ENCODE peak calls at places on chromosomes 7 and 10, in nine cellular contexts. R is tibial artery; J is ACHN; E is thoracic aorta; P is fibroblast of mammary gland; F is stimulated activated CD4-positive, alpha-beta T cell treated with anti-CD3 and anti-CD28 coated beads, Interleukin-2, amount 100 ng/mL, for 48 hours; D is B cell; G is psoas muscle; A is ELF-1. K is an unnamed sample.

GRCh38 chr7:40659231-40659630 is 524.4 kb downstream of the SUGCT start:
- DNase-seq in R (no peak), J (no peak), E (no peak), P (no peak), F (no peak), D (no peak), G (no peak), A (no peak), K (no peak)

GRCh38 chr7:131909151-131909768 is 352.8 kb upstream of the PODXL start:
- DNase-seq in R (no peak), J (no peak), E (no peak), P (no peak), F (no peak), D (no peak), G (no peak), A (peak; percentile 26), K (no peak)

GRCh38 chr7:129191272-129191671 is 2.8 kb downstream of the SMO start:
- DNase-seq in R (no peak), J (no peak), E (no peak), P (no peak), F (no peak), D (no peak), G (no peak), A (no peak), K (no peak)

GRCh38 chr10:86111902-86112301 is 254.7 kb downstream of the GRID1 start:
- DNase-seq in R (no peak), J (no peak), E (no peak), P (no peak), F (no peak), D (no peak), G (no peak), A (no peak), K (no peak)

GRCh38 chr7:155483868-155484325 is 26.0 kb downstream of the EN2 start:
- DNase-seq in R (no peak), J (no peak), E (no peak), P (peak; percentile 42), F (no peak), D (no peak), G (no peak), A (peak; percentile 27), K (no peak)

GRCh38 chr10:13885238-13885990 is 298.6 kb downstream of the PRPF18 start:
- DNase-seq in R (no peak), J (no peak), E (no peak), P (no peak), F (no peak), D (no peak), G (no peak), A (no peak), K (no peak)

GRCh38 chr7:630111-630511 is 96.4 kb upstream of the DNAAF5 start:
- DNase-seq in R (no peak), J (no peak), E (no peak), P (no peak), F (no peak), D (no peak), G (no peak), A (no peak), K (no peak)

GRCh38 chr7:148901178-148901577 is 17.1 kb upstream of the EZH2 start:
- DNase-seq in R (no peak), J (no peak), E (no peak), P (no peak), F (no peak), D (no peak), G (no peak), A (no peak), K (no peak)

GRCh38 chr10:86868353-86868752 is 89.1 kb downstream of the MMRN2 start:
- DNase-seq in R (no peak), J (peak; percentile 4), E (no peak), P (no peak), F (no peak), D (no peak), G (no peak), A (peak; percentile 91), K (no peak)

GRCh38 chr10:71527135-71527534 is 130.4 kb downstream of the CDH23 start:
- DNase-seq in R (no peak), J (no peak), E (no peak), P (no peak), F (no peak), D (no peak), G (no peak), A (no peak), K (no peak)

GRCh38 chr10:13100349-13101294 is 659 bp downstream of the OPTN start:
- DNase-seq in R (no peak), J (peak; percentile 46), E (no peak), P (peak; percentile 31), F (peak; percentile 13), D (no peak), G (no peak), A (peak; percentile 17), K (peak; percentile 14)

GRCh38 chr7:36473454-36474282 is 84.0 kb downstream of the ANLN start:
- DNase-seq in R (no peak), J (peak; percentile 71), E (no peak), P (peak; percentile 25), F (peak; percentile 31), D (no peak), G (no peak), A (peak; percentile 72), K (peak; percentile 35)

GRCh38 chr7:98621573-98622482 is 4.7 kb downstream of the NPTX2 start:
- DNase-seq in R (no peak), J (no peak), E (no peak), P (no peak), F (no peak), D (no peak), G (no peak), A (peak; percentile 34), K (no peak)

GRCh38 chr10:65570143-65571010 is 1355.5 kb upstream of the LRRTM3 start:
- DNase-seq in R (no peak), J (peak; percentile 82), E (no peak), P (peak; percentile 15), F (no peak), D (no peak), G (peak; percentile 23), A (peak; percentile 86), K (peak; percentile 36)

GRCh38 chr10:11547111-11547625 is 64.3 kb downstream of the USP6NL start:
- DNase-seq in R (no peak), J (no peak), E (no peak), P (no peak), F (no peak), D (no peak), G (no peak), A (no peak), K (no peak)

GRCh38 chr10:29387269-29387668 is 98.4 kb downstream of the LYZL1 start:
- DNase-seq in R (no peak), J (no peak), E (no peak), P (no peak), F (no peak), D (no peak), G (no peak), A (no peak), K (no peak)

GRCh38 chr10:122165492-122165832 is 105.6 kb upstream of the BTBD16 start:
- DNase-seq in R (no peak), J (no peak), E (no peak), P (no peak), F (no peak), D (no peak), G (no peak), A (no peak), K (no peak)

GRCh38 chr7:51471199-51472016 is 154.8 kb upstream of the COBL start:
- DNase-seq in R (no peak), J (no peak), E (no peak), P (no peak), F (no peak), D (no peak), G (no peak), A (peak; percentile 75), K (no peak)

GRCh38 chr10:110919971-110920881 is 822 bp downstream of the SHOC2 start:
- DNase-seq in R (peak; percentile 28), J (peak; percentile 57), E (no peak), P (peak; percentile 62), F (no peak), D (peak; percentile 57), G (no peak), A (peak; percentile 70), K (peak; percentile 19)

GRCh38 chr7:112770051-112770450 is 20.1 kb downstream of the TMEM168 start:
- DNase-seq in R (no peak), J (peak; percentile 41), E (no peak), P (no peak), F (no peak), D (no peak), G (no peak), A (peak; percentile 64), K (no peak)

GRCh38 chr10:79196470-79197461 is 128.0 kb downstream of the ZMIZ1 start:
- DNase-seq in R (peak; percentile 60), J (peak; percentile 71), E (peak; percentile 16), P (peak; percentile 54), F (peak; percentile 81), D (peak; percentile 78), G (peak; percentile 77), A (peak; percentile 88), K (peak; percentile 89)

GRCh38 chr7:4472739-4473138 is 209.4 kb upstream of the FOXK1 start:
- DNase-seq in R (no peak), J (no peak), E (no peak), P (no peak), F (no peak), D (no peak), G (no peak), A (peak; percentile 8), K (no peak)

GRCh38 chr10:84147347-84147746 is 8.0 kb downstream of the GHITM start:
- DNase-seq in R (no peak), J (no peak), E (no peak), P (no peak), F (no peak), D (no peak), G (no peak), A (no peak), K (no peak)

GRCh38 chr10:63665765-63666164 is 144.6 kb downstream of the REEP3 start:
- DNase-seq in R (no peak), J (no peak), E (no peak), P (peak; percentile 52), F (no peak), D (no peak), G (no peak), A (peak; percentile 20), K (no peak)

GRCh38 chr10:122854648-122855047 is 9.0 kb upstream of the CUZD1 start:
- DNase-seq in R (no peak), J (peak; percentile 72), E (no peak), P (peak; percentile 95), F (no peak), D (no peak), G (no peak), A (no peak), K (peak; percentile 39)

GRCh38 chr7:67738-68395 is 124.5 kb upstream of the FAM20C start:
- DNase-seq in R (no peak), J (no peak), E (no peak), P (no peak), F (no peak), D (no peak), G (no peak), A (no peak), K (no peak)

GRCh38 chr7:71132521-71133231 is 732 bp downstream of the GALNT17 start:
- DNase-seq in R (no peak), J (no peak), E (no peak), P (peak; percentile 7), F (no peak), D (no peak), G (peak; percentile 13), A (peak; percentile 68), K (no peak)

GRCh38 chr10:132404169-132404880 is 7.3 kb downstream of the PWWP2B start:
- DNase-seq in R (no peak), J (no peak), E (no peak), P (no peak), F (no peak), D (no peak), G (peak; percentile 2), A (no peak), K (no peak)